ENCODE peak calls at places on chromosomes 1 and 21, in eight cellular contexts. One of them, this sample, is unnamed. For H3K4me1, the result is how much of the 10 kb centered on the place peaks cover.

GRCh38 chr1:179591253-179591591 is 410 bp upstream of the TDRD5 start:
- DNase-seq in astrocyte: no peak
- DNase-seq in stomach: no peak
- DNase-seq in body of pancreas: no peak
- DNase-seq in MM.1S: no peak
- DNase-seq in mammary epithelial cell: no peak
- DNase-seq in tibial artery: no peak
- DNase-seq in tibial nerve: no peak
- DNase-seq in this sample: no peak

GRCh38 chr1:206041640-206042039 is 11.3 kb upstream of the RHEX start:
- DNase-seq in mammary epithelial cell: peak
- DNase-seq in stomach: no peak
- DNase-seq in tibial nerve: no peak
- DNase-seq in tibial artery: no peak
- DNase-seq in MM.1S: no peak
- DNase-seq in body of pancreas: peak
- DNase-seq in astrocyte: no peak
- DNase-seq in this sample: no peak

GRCh38 chr1:56197946-56198345 is 381.4 kb downstream of the PLPP3 start:
- DNase-seq in astrocyte: no peak
- DNase-seq in stomach: no peak
- DNase-seq in tibial nerve: no peak
- DNase-seq in body of pancreas: no peak
- DNase-seq in tibial artery: no peak
- DNase-seq in MM.1S: no peak
- DNase-seq in mammary epithelial cell: no peak
- DNase-seq in this sample: no peak

GRCh38 chr21:34952701-34953100 is 96.4 kb downstream of the RUNX1 start:
- DNase-seq in astrocyte: peak
- DNase-seq in body of pancreas: no peak
- DNase-seq in tibial artery: no peak
- DNase-seq in mammary epithelial cell: peak
- DNase-seq in MM.1S: no peak
- DNase-seq in tibial nerve: no peak
- DNase-seq in stomach: no peak
- DNase-seq in this sample: no peak

GRCh38 chr1:224178894-224179293 is 4.1 kb upstream of the DEGS1 start:
- DNase-seq in MM.1S: no peak
- DNase-seq in tibial artery: no peak
- DNase-seq in tibial nerve: no peak
- DNase-seq in body of pancreas: no peak
- DNase-seq in astrocyte: no peak
- DNase-seq in mammary epithelial cell: no peak
- DNase-seq in stomach: no peak
- DNase-seq in this sample: no peak

GRCh38 chr1:212328248-212328647 is 43.0 kb downstream of the PPP2R5A start:
- DNase-seq in astrocyte: peak
- DNase-seq in tibial artery: no peak
- DNase-seq in tibial nerve: no peak
- DNase-seq in mammary epithelial cell: no peak
- DNase-seq in stomach: no peak
- DNase-seq in body of pancreas: no peak
- DNase-seq in MM.1S: no peak
- DNase-seq in this sample: no peak

GRCh38 chr1:30008372-30008997 is 714.9 kb downstream of the MATN1 start:
- DNase-seq in mammary epithelial cell: no peak
- DNase-seq in MM.1S: no peak
- DNase-seq in tibial nerve: no peak
- DNase-seq in tibial artery: no peak
- DNase-seq in body of pancreas: no peak
- DNase-seq in stomach: no peak
- DNase-seq in astrocyte: no peak
- DNase-seq in this sample: no peak

GRCh38 chr1:155285063-155285462 is 7.8 kb downstream of the HCN3 start:
- DNase-seq in tibial nerve: no peak
- DNase-seq in tibial artery: no peak
- DNase-seq in body of pancreas: no peak
- DNase-seq in stomach: no peak
- DNase-seq in mammary epithelial cell: no peak
- DNase-seq in MM.1S: no peak
- DNase-seq in astrocyte: no peak
- DNase-seq in this sample: no peak

GRCh38 chr1:197093226-197093887 is 26.3 kb upstream of the F13B start:
- DNase-seq in mammary epithelial cell: peak
- DNase-seq in body of pancreas: no peak
- DNase-seq in astrocyte: no peak
- DNase-seq in stomach: no peak
- DNase-seq in MM.1S: no peak
- DNase-seq in tibial artery: no peak
- DNase-seq in tibial nerve: no peak
- DNase-seq in this sample: peak

GRCh38 chr1:8142955-8143629 is 117.0 kb upstream of the ERRFI1 start:
- DNase-seq in stomach: no peak
- DNase-seq in MM.1S: no peak
- DNase-seq in body of pancreas: no peak
- DNase-seq in mammary epithelial cell: peak
- DNase-seq in astrocyte: peak
- DNase-seq in tibial nerve: no peak
- DNase-seq in tibial artery: no peak
- DNase-seq in this sample: peak

GRCh38 chr1:223775711-223776074 is 63.4 kb downstream of the CAPN2 start:
- DNase-seq in astrocyte: no peak
- DNase-seq in mammary epithelial cell: no peak
- DNase-seq in body of pancreas: no peak
- DNase-seq in tibial nerve: no peak
- DNase-seq in tibial artery: no peak
- DNase-seq in MM.1S: no peak
- DNase-seq in stomach: no peak
- DNase-seq in this sample: no peak

GRCh38 chr1:119827010-119827409 is 15.8 kb upstream of the REG4 start:
- DNase-seq in astrocyte: no peak
- DNase-seq in MM.1S: no peak
- DNase-seq in tibial artery: no peak
- DNase-seq in body of pancreas: no peak
- DNase-seq in mammary epithelial cell: no peak
- DNase-seq in stomach: no peak
- DNase-seq in tibial nerve: no peak
- DNase-seq in this sample: no peak

GRCh38 chr1:209389258-209389657 is 194.3 kb upstream of the CAMK1G start:
- DNase-seq in mammary epithelial cell: peak
- DNase-seq in tibial artery: no peak
- DNase-seq in stomach: no peak
- DNase-seq in tibial nerve: no peak
- DNase-seq in body of pancreas: no peak
- DNase-seq in astrocyte: peak
- DNase-seq in MM.1S: no peak
- DNase-seq in this sample: peak

GRCh38 chr1:111270781-111271463 is 19.7 kb upstream of the CHIA start:
- DNase-seq in mammary epithelial cell: no peak
- DNase-seq in stomach: no peak
- DNase-seq in tibial nerve: no peak
- DNase-seq in astrocyte: no peak
- DNase-seq in tibial artery: no peak
- DNase-seq in body of pancreas: peak
- DNase-seq in MM.1S: no peak
- DNase-seq in this sample: no peak

GRCh38 chr1:1122078-1122811 is 6.4 kb upstream of the C1orf159 start:
- DNase-seq in tibial artery: peak
- DNase-seq in tibial nerve: peak
- DNase-seq in astrocyte: no peak
- DNase-seq in body of pancreas: peak
- DNase-seq in MM.1S: peak
- DNase-seq in mammary epithelial cell: peak
- DNase-seq in stomach: peak
- DNase-seq in this sample: peak

GRCh38 chr1:200369131-200369530 is 40.7 kb downstream of the ZNF281 start:
- DNase-seq in tibial artery: no peak
- DNase-seq in astrocyte: no peak
- DNase-seq in stomach: no peak
- DNase-seq in mammary epithelial cell: no peak
- DNase-seq in tibial nerve: no peak
- DNase-seq in MM.1S: no peak
- DNase-seq in body of pancreas: no peak
- DNase-seq in this sample: no peak
- H3K4me1 ChIP-seq in tibial artery: under half
- H3K4me1 ChIP-seq in astrocyte: half or more
- H3K4me1 ChIP-seq in stomach: under half
- H3K4me1 ChIP-seq in mammary epithelial cell: under half
- H3K4me1 ChIP-seq in tibial nerve: under half
- H3K4me1 ChIP-seq in MM.1S: under half
- H3K4me1 ChIP-seq in body of pancreas: under half
- H3K4me1 ChIP-seq in this sample: under half

DNA sequence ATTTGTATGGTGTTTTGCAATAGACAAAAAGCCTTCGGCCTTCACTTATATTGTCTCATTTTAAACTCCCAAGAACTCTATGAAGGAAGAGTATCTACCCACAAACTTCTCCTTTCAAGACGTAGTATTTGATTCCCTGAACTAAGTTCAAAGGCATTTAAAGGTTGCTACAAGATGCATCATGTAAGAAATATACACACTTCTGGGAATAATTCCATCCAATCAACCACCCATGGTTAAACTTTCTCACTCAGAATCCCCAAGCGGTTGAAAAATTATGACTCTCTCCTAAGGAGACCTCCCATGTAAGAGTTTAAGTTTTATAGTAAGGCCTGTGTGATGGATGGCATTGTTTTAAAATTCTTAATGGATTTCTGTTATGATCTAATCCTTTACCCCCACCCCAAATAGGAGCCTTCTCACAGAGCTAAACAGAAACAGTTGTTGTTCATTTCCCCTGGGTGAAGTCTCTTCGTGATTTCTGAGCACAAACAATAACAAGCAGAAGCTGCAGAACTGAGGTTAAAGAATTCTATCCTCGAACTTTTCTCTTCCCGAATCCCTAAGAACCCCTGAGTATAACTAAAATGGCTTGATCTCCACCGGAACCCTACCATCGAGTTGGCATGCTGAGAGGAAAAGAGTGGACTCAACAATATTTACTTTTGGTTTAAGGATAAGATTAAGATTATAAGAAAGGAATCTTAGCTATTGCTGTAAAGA is 185.0 kb downstream of the TGFBR3 start:
- DNase-seq in body of pancreas: no peak
- DNase-seq in tibial nerve: no peak
- DNase-seq in MM.1S: no peak
- DNase-seq in stomach: no peak
- DNase-seq in astrocyte: peak
- DNase-seq in mammary epithelial cell: no peak
- DNase-seq in tibial artery: no peak
- DNase-seq in this sample: no peak
- H3K27ac ChIP-seq in body of pancreas: no peak
- H3K27ac ChIP-seq in tibial nerve: no peak
- H3K27ac ChIP-seq in MM.1S: no peak
- H3K27ac ChIP-seq in stomach: no peak
- H3K27ac ChIP-seq in astrocyte: peak
- H3K27ac ChIP-seq in mammary epithelial cell: no peak
- H3K27ac ChIP-seq in tibial artery: no peak
- H3K27ac ChIP-seq in this sample: no peak

GRCh38 chr1:108734176-108734865 is 12.2 kb upstream of the STXBP3 start:
- DNase-seq in astrocyte: no peak
- DNase-seq in stomach: no peak
- DNase-seq in MM.1S: no peak
- DNase-seq in tibial nerve: no peak
- DNase-seq in mammary epithelial cell: no peak
- DNase-seq in tibial artery: no peak
- DNase-seq in body of pancreas: no peak
- DNase-seq in this sample: no peak

GRCh38 chr1:108732398-108732797 is 14.1 kb upstream of the STXBP3 start:
- DNase-seq in tibial artery: no peak
- DNase-seq in astrocyte: no peak
- DNase-seq in tibial nerve: no peak
- DNase-seq in body of pancreas: no peak
- DNase-seq in MM.1S: no peak
- DNase-seq in mammary epithelial cell: no peak
- DNase-seq in stomach: no peak
- DNase-seq in this sample: peak

GRCh38 chr1:108725906-108726305 is 13.2 kb downstream of the FNDC7 start:
- DNase-seq in mammary epithelial cell: no peak
- DNase-seq in body of pancreas: no peak
- DNase-seq in tibial artery: no peak
- DNase-seq in tibial nerve: no peak
- DNase-seq in MM.1S: no peak
- DNase-seq in astrocyte: no peak
- DNase-seq in stomach: no peak
- DNase-seq in this sample: no peak

DNA sequence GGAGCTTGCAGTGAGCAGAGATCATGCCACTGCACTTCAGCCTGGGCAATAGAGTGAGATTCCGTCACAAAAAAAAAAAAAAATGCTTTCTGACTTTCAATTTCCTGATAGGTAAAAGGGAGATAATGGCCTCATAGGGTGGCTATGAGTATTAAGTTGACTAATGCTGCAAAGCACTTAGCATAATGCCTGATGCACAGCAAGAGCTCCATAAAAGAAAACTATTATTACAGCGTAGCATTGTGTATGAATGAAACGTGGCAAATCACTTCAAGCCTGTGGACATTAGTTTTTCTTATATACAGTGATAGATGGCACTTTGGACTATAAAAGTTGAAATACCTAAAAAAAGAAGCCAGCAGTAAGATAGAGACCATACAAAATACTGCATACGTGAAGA is 16.8 kb downstream of the FNDC7 start:
- DNase-seq in tibial artery: no peak
- DNase-seq in tibial nerve: no peak
- DNase-seq in mammary epithelial cell: no peak
- DNase-seq in astrocyte: no peak
- DNase-seq in body of pancreas: no peak
- DNase-seq in MM.1S: no peak
- DNase-seq in stomach: no peak
- DNase-seq in this sample: no peak
- TF ChIP-seq CTCF in tibial artery: no peak
- TF ChIP-seq CTCF in tibial nerve: no peak
- TF ChIP-seq CTCF in mammary epithelial cell: no peak
- TF ChIP-seq CTCF in astrocyte: no peak
- TF ChIP-seq CTCF in body of pancreas: no peak
- TF ChIP-seq CTCF in MM.1S: no peak
- TF ChIP-seq CTCF in stomach: no peak
- TF ChIP-seq CTCF in this sample: no peak

GRCh38 chr1:208235983-208236761 is 8.0 kb downstream of the PLXNA2 start:
- DNase-seq in astrocyte: peak
- DNase-seq in stomach: peak
- DNase-seq in MM.1S: no peak
- DNase-seq in tibial nerve: peak
- DNase-seq in mammary epithelial cell: no peak
- DNase-seq in body of pancreas: peak
- DNase-seq in tibial artery: peak
- DNase-seq in this sample: no peak

GRCh38 chr1:208234721-208235120 is 9.5 kb downstream of the PLXNA2 start:
- DNase-seq in mammary epithelial cell: no peak
- DNase-seq in body of pancreas: no peak
- DNase-seq in tibial nerve: no peak
- DNase-seq in astrocyte: no peak
- DNase-seq in MM.1S: no peak
- DNase-seq in stomach: no peak
- DNase-seq in tibial artery: no peak
- DNase-seq in this sample: no peak

GRCh38 chr1:208237241-208237640 is 6.9 kb downstream of the PLXNA2 start:
- DNase-seq in astrocyte: no peak
- DNase-seq in mammary epithelial cell: peak
- DNase-seq in tibial nerve: no peak
- DNase-seq in MM.1S: no peak
- DNase-seq in stomach: no peak
- DNase-seq in tibial artery: no peak
- DNase-seq in body of pancreas: no peak
- DNase-seq in this sample: peak

GRCh38 chr1:208233978-208234377 is 10.2 kb downstream of the PLXNA2 start:
- DNase-seq in tibial nerve: no peak
- DNase-seq in mammary epithelial cell: no peak
- DNase-seq in body of pancreas: no peak
- DNase-seq in tibial artery: no peak
- DNase-seq in MM.1S: no peak
- DNase-seq in stomach: no peak
- DNase-seq in astrocyte: no peak
- DNase-seq in this sample: no peak

GRCh38 chr1:208235356-208235982 is 8.7 kb downstream of the PLXNA2 start:
- DNase-seq in body of pancreas: no peak
- DNase-seq in MM.1S: no peak
- DNase-seq in tibial nerve: no peak
- DNase-seq in tibial artery: no peak
- DNase-seq in astrocyte: no peak
- DNase-seq in mammary epithelial cell: no peak
- DNase-seq in stomach: no peak
- DNase-seq in this sample: no peak
- H3K4me1 ChIP-seq in body of pancreas: half or more
- H3K4me1 ChIP-seq in MM.1S: under half
- H3K4me1 ChIP-seq in tibial nerve: under half
- H3K4me1 ChIP-seq in tibial artery: half or more
- H3K4me1 ChIP-seq in astrocyte: under half
- H3K4me1 ChIP-seq in mammary epithelial cell: half or more
- H3K4me1 ChIP-seq in stomach: half or more
- H3K4me1 ChIP-seq in this sample: half or more